ENCODE peak calls at places on chromosome 19, in nine cellular contexts. One of them, this sample, is unnamed.

GRCh38 chr19:40355975-40356680 is 7.6 kb downstream of the PLD3 start:
- DNase-seq in neural progenitor cell: no peak
- DNase-seq in A172: no peak
- DNase-seq in MCF 10A: no peak
- DNase-seq in substantia nigra: no peak
- DNase-seq in AG09309: no peak
- DNase-seq in ACHN: no peak
- DNase-seq in HAP-1: no peak
- DNase-seq in cortex of kidney: no peak
- DNase-seq in this sample: no peak

GRCh38 chr19:5351731-5352228 is 11.2 kb upstream of the PTPRS start:
- DNase-seq in A172: no peak
- DNase-seq in cortex of kidney: no peak
- DNase-seq in neural progenitor cell: no peak
- DNase-seq in ACHN: no peak
- DNase-seq in MCF 10A: no peak
- DNase-seq in AG09309: no peak
- DNase-seq in substantia nigra: no peak
- DNase-seq in HAP-1: no peak
- DNase-seq in this sample: no peak

GRCh38 chr19:9702186-9702585 is 27.3 kb upstream of the ZNF562 start:
- DNase-seq in substantia nigra: no peak
- DNase-seq in ACHN: no peak
- DNase-seq in neural progenitor cell: no peak
- DNase-seq in AG09309: no peak
- DNase-seq in A172: no peak
- DNase-seq in HAP-1: no peak
- DNase-seq in cortex of kidney: no peak
- DNase-seq in MCF 10A: no peak
- DNase-seq in this sample: no peak

GRCh38 chr19:38556521-38557174 is 61.1 kb downstream of the MAP4K1 start:
- DNase-seq in neural progenitor cell: no peak
- DNase-seq in AG09309: no peak
- DNase-seq in cortex of kidney: no peak
- DNase-seq in A172: no peak
- DNase-seq in MCF 10A: peak; percentile 34
- DNase-seq in HAP-1: no peak
- DNase-seq in substantia nigra: no peak
- DNase-seq in ACHN: no peak
- DNase-seq in this sample: no peak

GRCh38 chr19:58474997-58475713 is 997 bp upstream of the ZNF446 start:
- DNase-seq in A172: no peak
- DNase-seq in AG09309: no peak
- DNase-seq in substantia nigra: no peak
- DNase-seq in HAP-1: no peak
- DNase-seq in neural progenitor cell: no peak
- DNase-seq in cortex of kidney: no peak
- DNase-seq in MCF 10A: no peak
- DNase-seq in ACHN: no peak
- DNase-seq in this sample: no peak

GRCh38 chr19:29442910-29443309 is 82.9 kb upstream of the VSTM2B start:
- DNase-seq in HAP-1: no peak
- DNase-seq in ACHN: no peak
- DNase-seq in A172: no peak
- DNase-seq in cortex of kidney: no peak
- DNase-seq in neural progenitor cell: no peak
- DNase-seq in substantia nigra: no peak
- DNase-seq in AG09309: no peak
- DNase-seq in MCF 10A: no peak
- DNase-seq in this sample: no peak

GRCh38 chr19:9941236-9941635 is 4.9 kb upstream of the OLFM2 start:
- DNase-seq in neural progenitor cell: no peak
- DNase-seq in substantia nigra: no peak
- DNase-seq in AG09309: no peak
- DNase-seq in A172: peak; percentile 9
- DNase-seq in MCF 10A: no peak
- DNase-seq in cortex of kidney: no peak
- DNase-seq in HAP-1: no peak
- DNase-seq in ACHN: no peak
- DNase-seq in this sample: no peak

GRCh38 chr19:57773488-57773887 is 4.0 kb downstream of the ZNF586 start:
- DNase-seq in MCF 10A: no peak
- DNase-seq in AG09309: no peak
- DNase-seq in A172: no peak
- DNase-seq in neural progenitor cell: no peak
- DNase-seq in HAP-1: no peak
- DNase-seq in cortex of kidney: no peak
- DNase-seq in ACHN: no peak
- DNase-seq in substantia nigra: no peak
- DNase-seq in this sample: no peak

GRCh38 chr19:18271433-18271841 is 2.8 kb downstream of the IQCN start:
- DNase-seq in ACHN: no peak
- DNase-seq in HAP-1: no peak
- DNase-seq in neural progenitor cell: no peak
- DNase-seq in A172: no peak
- DNase-seq in AG09309: no peak
- DNase-seq in MCF 10A: no peak
- DNase-seq in cortex of kidney: no peak
- DNase-seq in substantia nigra: no peak
- DNase-seq in this sample: no peak

GRCh38 chr19:19591133-19591825 is 27.2 kb downstream of the PBX4 start:
- DNase-seq in MCF 10A: peak; percentile 98
- DNase-seq in substantia nigra: no peak
- DNase-seq in HAP-1: peak; percentile 16
- DNase-seq in ACHN: peak; percentile 15
- DNase-seq in A172: peak; percentile 98
- DNase-seq in neural progenitor cell: peak; percentile 34
- DNase-seq in AG09309: peak; percentile 86
- DNase-seq in cortex of kidney: no peak
- DNase-seq in this sample: peak; percentile 98

GRCh38 chr19:46689358-46689757 is 27.6 kb downstream of the PRKD2 start:
- DNase-seq in MCF 10A: no peak
- DNase-seq in HAP-1: no peak
- DNase-seq in A172: no peak
- DNase-seq in AG09309: no peak
- DNase-seq in substantia nigra: no peak
- DNase-seq in neural progenitor cell: no peak
- DNase-seq in ACHN: no peak
- DNase-seq in cortex of kidney: no peak
- DNase-seq in this sample: no peak

GRCh38 chr19:44848036-44848804 is 2.1 kb downstream of the NECTIN2 start:
- DNase-seq in MCF 10A: no peak
- DNase-seq in HAP-1: peak; percentile 50
- DNase-seq in AG09309: no peak
- DNase-seq in ACHN: peak; percentile 30
- DNase-seq in cortex of kidney: no peak
- DNase-seq in A172: no peak
- DNase-seq in substantia nigra: no peak
- DNase-seq in neural progenitor cell: peak; percentile 67
- DNase-seq in this sample: peak; percentile 5

GRCh38 chr19:47240996-47241918 is 10.3 kb upstream of the BBC3 start:
- DNase-seq in ACHN: peak; percentile 68
- DNase-seq in A172: peak; percentile 68
- DNase-seq in neural progenitor cell: peak; percentile 74
- DNase-seq in substantia nigra: no peak
- DNase-seq in MCF 10A: peak; percentile 88
- DNase-seq in AG09309: no peak
- DNase-seq in HAP-1: peak; percentile 65
- DNase-seq in cortex of kidney: no peak
- DNase-seq in this sample: peak; percentile 95

GRCh38 chr19:4172861-4173473 is 9.4 kb downstream of the SIRT6 start:
- DNase-seq in AG09309: no peak
- DNase-seq in neural progenitor cell: peak; percentile 92
- DNase-seq in A172: peak; percentile 38
- DNase-seq in substantia nigra: no peak
- DNase-seq in cortex of kidney: no peak
- DNase-seq in MCF 10A: peak; percentile 41
- DNase-seq in ACHN: peak; percentile 52
- DNase-seq in HAP-1: peak; percentile 85
- DNase-seq in this sample: peak; percentile 42

GRCh38 chr19:30091856-30092255 is 149.8 kb downstream of the URI1 start:
- DNase-seq in cortex of kidney: no peak
- DNase-seq in neural progenitor cell: no peak
- DNase-seq in A172: no peak
- DNase-seq in MCF 10A: no peak
- DNase-seq in HAP-1: no peak
- DNase-seq in ACHN: no peak
- DNase-seq in AG09309: no peak
- DNase-seq in substantia nigra: no peak
- DNase-seq in this sample: no peak

GRCh38 chr19:16661480-16662034 is 618 bp downstream of the TMEM38A start:
- DNase-seq in substantia nigra: peak; percentile 2
- DNase-seq in ACHN: no peak
- DNase-seq in neural progenitor cell: peak; percentile 16
- DNase-seq in A172: no peak
- DNase-seq in cortex of kidney: no peak
- DNase-seq in MCF 10A: no peak
- DNase-seq in AG09309: no peak
- DNase-seq in HAP-1: peak; percentile 64
- DNase-seq in this sample: no peak

GRCh38 chr19:16688084-16688483 is 27.1 kb downstream of the TMEM38A start:
- DNase-seq in A172: no peak
- DNase-seq in substantia nigra: no peak
- DNase-seq in ACHN: no peak
- DNase-seq in neural progenitor cell: no peak
- DNase-seq in HAP-1: no peak
- DNase-seq in AG09309: no peak
- DNase-seq in cortex of kidney: no peak
- DNase-seq in MCF 10A: no peak
- DNase-seq in this sample: no peak

GRCh38 chr19:5805465-5806132 is 732 bp downstream of the NRTN start:
- DNase-seq in ACHN: peak; percentile 66
- DNase-seq in A172: no peak
- DNase-seq in AG09309: no peak
- DNase-seq in MCF 10A: peak; percentile 72
- DNase-seq in HAP-1: peak; percentile 94
- DNase-seq in substantia nigra: no peak
- DNase-seq in neural progenitor cell: peak; percentile 97
- DNase-seq in cortex of kidney: no peak
- DNase-seq in this sample: peak; percentile 60

This sample was measured in RWPE1.